ENCODE peak calls at places on chromosomes 4 and X, in five cellular contexts. One of them, this sample, is unnamed.

GRCh38 chr4:144579411-144580020 is 66.4 kb upstream of the HHIP start:
- DNase-seq in fibroblast of mammary gland: peak; percentile 57
- DNase-seq in CD8-positive, alpha-beta memory T cell: no peak
- DNase-seq in AG09309: peak; percentile 18
- DNase-seq in trophoblast cell: peak; percentile 78
- DNase-seq in this sample: peak; percentile 75

GRCh38 chr4:84631573-84631972 is 48.6 kb downstream of the CDS1 start:
- DNase-seq in fibroblast of mammary gland: peak; percentile 4
- DNase-seq in CD8-positive, alpha-beta memory T cell: no peak
- DNase-seq in AG09309: peak; percentile 1
- DNase-seq in trophoblast cell: no peak
- DNase-seq in this sample: peak; percentile 23

GRCh38 chr4:183255487-183255886 is 64.6 kb downstream of the CLDN22 start:
- DNase-seq in fibroblast of mammary gland: no peak
- DNase-seq in CD8-positive, alpha-beta memory T cell: no peak
- DNase-seq in AG09309: no peak
- DNase-seq in trophoblast cell: no peak
- DNase-seq in this sample: no peak

GRCh38 chr4:146637853-146638800 is 566 bp upstream of the POU4F2 start:
- DNase-seq in fibroblast of mammary gland: no peak
- DNase-seq in CD8-positive, alpha-beta memory T cell: no peak
- DNase-seq in AG09309: no peak
- DNase-seq in trophoblast cell: no peak
- DNase-seq in this sample: no peak

GRCh38 chrX:110743679-110744340 is 51.8 kb downstream of the CHRDL1 start:
- DNase-seq in fibroblast of mammary gland: peak; percentile 80
- DNase-seq in CD8-positive, alpha-beta memory T cell: no peak
- DNase-seq in AG09309: no peak
- DNase-seq in trophoblast cell: peak; percentile 51
- DNase-seq in this sample: peak; percentile 17

GRCh38 chr4:184756399-184756798 is 22.5 kb upstream of the CENPU start:
- DNase-seq in fibroblast of mammary gland: peak; percentile 90
- DNase-seq in CD8-positive, alpha-beta memory T cell: no peak
- DNase-seq in AG09309: no peak
- DNase-seq in trophoblast cell: no peak
- DNase-seq in this sample: peak; percentile 89

GRCh38 chrX:9902651-9903050 is 64.5 kb upstream of the CLDN34 start:
- DNase-seq in fibroblast of mammary gland: no peak
- DNase-seq in CD8-positive, alpha-beta memory T cell: no peak
- DNase-seq in AG09309: no peak
- DNase-seq in trophoblast cell: no peak
- DNase-seq in this sample: no peak

GRCh38 chrX:130482871-130483270 is 81.1 kb downstream of the RBMX2 start:
- DNase-seq in fibroblast of mammary gland: no peak
- DNase-seq in CD8-positive, alpha-beta memory T cell: no peak
- DNase-seq in AG09309: no peak
- DNase-seq in trophoblast cell: no peak
- DNase-seq in this sample: no peak

GRCh38 chr4:152357206-152357605 is 178.7 kb downstream of the FBXW7 start:
- DNase-seq in fibroblast of mammary gland: peak; percentile 70
- DNase-seq in CD8-positive, alpha-beta memory T cell: no peak
- DNase-seq in AG09309: no peak
- DNase-seq in trophoblast cell: no peak
- DNase-seq in this sample: no peak

GRCh38 chr4:183729069-183729406 is 69.9 kb downstream of the TRAPPC11 start:
- DNase-seq in fibroblast of mammary gland: no peak
- DNase-seq in CD8-positive, alpha-beta memory T cell: no peak
- DNase-seq in AG09309: no peak
- DNase-seq in trophoblast cell: no peak
- DNase-seq in this sample: no peak

DNA sequence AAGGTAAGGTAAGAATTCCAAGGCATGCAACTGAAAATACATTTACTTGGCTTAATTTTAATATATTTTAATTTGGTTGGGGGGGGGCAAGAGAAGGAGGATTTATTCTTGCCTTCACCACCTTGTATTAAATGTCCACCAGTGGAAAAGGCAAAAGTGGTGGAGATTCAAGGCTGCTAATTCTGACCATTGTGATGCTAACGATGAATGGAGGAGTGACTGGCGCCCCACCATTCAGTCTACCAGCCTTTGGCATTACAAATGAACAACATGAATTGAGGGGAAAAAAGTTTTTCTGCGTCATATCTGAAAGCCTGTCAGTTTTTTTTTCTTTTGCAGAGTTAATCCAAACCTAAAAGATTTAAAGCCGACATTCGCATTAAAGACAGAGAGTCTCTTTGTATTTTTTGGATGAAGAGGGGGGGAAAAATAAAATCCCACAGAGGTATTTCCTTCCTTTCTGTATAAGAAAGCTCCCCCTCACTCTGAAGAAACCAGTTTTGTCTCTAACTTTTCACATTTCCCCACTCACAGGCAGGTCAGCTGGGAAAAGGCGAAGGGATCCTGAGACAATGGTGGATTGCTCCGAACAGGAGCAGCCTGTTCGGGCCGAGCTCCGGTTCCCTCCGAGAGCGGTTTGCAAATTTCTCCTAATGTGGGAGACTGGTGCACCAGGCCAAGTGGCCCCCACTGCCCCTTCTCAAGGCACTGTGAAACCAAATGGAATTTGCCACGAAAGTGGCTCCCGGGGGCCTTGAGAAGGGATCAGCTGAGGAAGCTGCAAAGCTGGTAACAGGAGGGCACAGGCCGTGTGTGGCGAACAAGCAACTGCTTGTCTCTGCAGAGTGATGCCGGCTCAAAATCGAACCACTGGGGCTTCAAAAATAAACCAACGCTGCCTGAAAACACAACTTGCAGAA is 28.1 kb downstream of the SHISA3 start:
- DNase-seq in fibroblast of mammary gland: no peak
- DNase-seq in CD8-positive, alpha-beta memory T cell: no peak
- DNase-seq in AG09309: no peak
- DNase-seq in trophoblast cell: no peak
- DNase-seq in this sample: no peak
- H3K4me3 ChIP-seq in fibroblast of mammary gland: no peak overlapping the region
- H3K4me3 ChIP-seq in CD8-positive, alpha-beta memory T cell: no peak overlapping the region
- H3K4me3 ChIP-seq in AG09309: no peak overlapping the region
- H3K4me3 ChIP-seq in trophoblast cell: no peak overlapping the region
- H3K4me3 ChIP-seq in this sample: no peak overlapping the region

GRCh38 chr4:99927566-99927965 is 18.9 kb downstream of the DNAJB14 start:
- DNase-seq in fibroblast of mammary gland: peak; percentile 17
- DNase-seq in CD8-positive, alpha-beta memory T cell: no peak
- DNase-seq in AG09309: no peak
- DNase-seq in trophoblast cell: no peak
- DNase-seq in this sample: peak; percentile 26
- H3K4me3 ChIP-seq in fibroblast of mammary gland: no peak overlapping the region
- H3K4me3 ChIP-seq in CD8-positive, alpha-beta memory T cell: no peak overlapping the region
- H3K4me3 ChIP-seq in AG09309: no peak overlapping the region
- H3K4me3 ChIP-seq in trophoblast cell: no peak overlapping the region
- H3K4me3 ChIP-seq in this sample: no peak overlapping the region

DNA sequence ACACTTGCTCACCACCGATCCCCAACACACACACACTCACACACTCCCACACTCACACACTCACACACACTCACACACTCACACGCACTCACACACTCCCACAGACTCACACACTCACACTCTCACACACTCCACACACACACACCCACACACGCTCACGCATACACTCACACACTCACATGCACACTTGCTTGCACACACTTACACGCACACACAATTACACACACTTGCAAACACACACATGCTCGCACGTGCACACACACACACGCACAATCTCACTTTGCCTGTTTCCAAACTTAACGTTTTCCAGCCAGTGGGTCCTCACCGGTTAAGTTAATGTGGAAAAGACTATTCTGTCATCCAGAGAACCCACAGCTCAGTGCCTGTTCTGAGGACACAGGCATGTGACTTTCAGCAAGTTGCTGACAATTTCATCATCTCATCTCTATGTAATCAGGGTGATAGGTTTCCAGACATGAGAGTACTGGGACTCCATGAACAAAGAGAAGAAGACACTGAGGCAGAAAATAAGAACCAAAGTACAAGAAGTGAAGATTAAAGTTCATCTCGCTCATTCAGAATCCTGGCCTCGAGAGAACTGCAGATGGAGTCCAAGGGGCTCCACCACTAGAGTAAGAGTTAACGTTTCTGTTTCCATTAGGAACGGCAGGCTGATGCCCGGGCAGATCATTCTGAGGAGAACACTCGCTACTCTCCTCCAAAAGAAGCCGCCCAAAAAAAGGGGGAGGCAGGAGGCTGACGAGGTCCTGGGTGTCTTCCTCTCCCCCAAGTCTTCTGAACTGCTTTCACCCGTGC is 153.2 kb upstream of the FRG1 start:
- DNase-seq in fibroblast of mammary gland: no peak
- DNase-seq in CD8-positive, alpha-beta memory T cell: no peak
- DNase-seq in AG09309: no peak
- DNase-seq in trophoblast cell: no peak
- DNase-seq in this sample: no peak
- H3K4me3 ChIP-seq in fibroblast of mammary gland: no peak overlapping the region
- H3K4me3 ChIP-seq in CD8-positive, alpha-beta memory T cell: no peak overlapping the region
- H3K4me3 ChIP-seq in AG09309: no peak overlapping the region
- H3K4me3 ChIP-seq in trophoblast cell: no peak overlapping the region
- H3K4me3 ChIP-seq in this sample: no peak overlapping the region

GRCh38 chr4:74451214-74451661 is 6.3 kb downstream of the AREG start:
- DNase-seq in fibroblast of mammary gland: peak; percentile 81
- DNase-seq in CD8-positive, alpha-beta memory T cell: no peak
- DNase-seq in AG09309: no peak
- DNase-seq in trophoblast cell: peak; percentile 24
- DNase-seq in this sample: peak; percentile 35
- H3K4me3 ChIP-seq in fibroblast of mammary gland: no peak overlapping the region
- H3K4me3 ChIP-seq in CD8-positive, alpha-beta memory T cell: no peak overlapping the region
- H3K4me3 ChIP-seq in AG09309: no peak overlapping the region
- H3K4me3 ChIP-seq in trophoblast cell: no peak overlapping the region
- H3K4me3 ChIP-seq in this sample: no peak overlapping the region

GRCh38 chr4:43242611-43243010 is 350.1 kb downstream of the GRXCR1 start:
- DNase-seq in fibroblast of mammary gland: peak; percentile 38
- DNase-seq in CD8-positive, alpha-beta memory T cell: no peak
- DNase-seq in AG09309: no peak
- DNase-seq in trophoblast cell: no peak
- DNase-seq in this sample: peak; percentile 72
- H3K4me3 ChIP-seq in fibroblast of mammary gland: no peak overlapping the region
- H3K4me3 ChIP-seq in CD8-positive, alpha-beta memory T cell: no peak overlapping the region
- H3K4me3 ChIP-seq in AG09309: no peak overlapping the region
- H3K4me3 ChIP-seq in trophoblast cell: no peak overlapping the region
- H3K4me3 ChIP-seq in this sample: no peak overlapping the region

GRCh38 chr4:38706301-38706700 is 42.3 kb downstream of the KLF3 start:
- DNase-seq in fibroblast of mammary gland: no peak
- DNase-seq in CD8-positive, alpha-beta memory T cell: no peak
- DNase-seq in AG09309: no peak
- DNase-seq in trophoblast cell: peak; percentile 78
- DNase-seq in this sample: no peak

GRCh38 chr4:38715076-38715475 is 51.1 kb downstream of the KLF3 start:
- DNase-seq in fibroblast of mammary gland: no peak
- DNase-seq in CD8-positive, alpha-beta memory T cell: no peak
- DNase-seq in AG09309: no peak
- DNase-seq in trophoblast cell: peak; percentile 34
- DNase-seq in this sample: no peak

GRCh38 chr4:38716271-38716670 is 52.3 kb downstream of the KLF3 start:
- DNase-seq in fibroblast of mammary gland: no peak
- DNase-seq in CD8-positive, alpha-beta memory T cell: no peak
- DNase-seq in AG09309: no peak
- DNase-seq in trophoblast cell: no peak
- DNase-seq in this sample: no peak

GRCh38 chr4:38710053-38710452 is 46.1 kb downstream of the KLF3 start:
- DNase-seq in fibroblast of mammary gland: no peak
- DNase-seq in CD8-positive, alpha-beta memory T cell: no peak
- DNase-seq in AG09309: no peak
- DNase-seq in trophoblast cell: no peak
- DNase-seq in this sample: no peak

DNA sequence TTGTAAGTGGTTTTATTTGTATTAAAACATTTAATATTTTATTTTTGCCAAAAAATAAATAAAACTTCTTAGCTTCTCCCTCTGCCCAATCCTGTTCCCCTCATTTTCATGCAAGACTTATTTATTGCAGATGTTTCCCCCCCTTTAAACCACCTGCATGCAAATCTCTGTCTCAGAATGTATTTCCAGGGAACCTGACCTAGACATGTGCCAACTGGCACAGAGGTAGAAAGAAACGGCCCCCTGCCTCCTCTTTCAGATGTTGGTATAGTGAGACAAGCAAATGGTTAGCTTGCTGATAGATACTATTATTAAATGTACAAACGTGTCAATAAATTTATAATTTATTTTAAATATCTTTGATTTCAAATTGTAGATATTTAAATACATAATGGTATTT is 47.1 kb downstream of the KLF3 start:
- DNase-seq in fibroblast of mammary gland: no peak
- DNase-seq in CD8-positive, alpha-beta memory T cell: no peak
- DNase-seq in AG09309: no peak
- DNase-seq in trophoblast cell: no peak
- DNase-seq in this sample: no peak
- H3K4me3 ChIP-seq in fibroblast of mammary gland: no peak overlapping the region
- H3K4me3 ChIP-seq in CD8-positive, alpha-beta memory T cell: no peak overlapping the region
- H3K4me3 ChIP-seq in AG09309: no peak overlapping the region
- H3K4me3 ChIP-seq in trophoblast cell: no peak overlapping the region
- H3K4me3 ChIP-seq in this sample: no peak overlapping the region

This sample was measured in fibroblast of the aortic adventitia.